ENCODE peak calls at places on chromosome 2, in seven cellular contexts. M is heart right ventricle, A is GM23338, G is fibroblast of pulmonary artery, V is fibroblast of villous mesenchyme, T is mesendoderm, I is GM12865. F is an unnamed sample.

GRCh38 chr2:38174646-38175096 is 98.7 kb upstream of the CYP1B1 start:
- DNase-seq in I (no peak), T (peak; percentile 21), G (peak; percentile 95), A (no peak), V (peak; percentile 93), M (no peak), F (no peak)

GRCh38 chr2:101796825-101797600 is 99.5 kb downstream of the MAP4K4 start:
- DNase-seq in M (no peak), I (no peak), V (no peak), T (no peak), G (no peak), A (no peak), F (no peak)

GRCh38 chr2:99648115-99648850 is 158.5 kb upstream of the REV1 start:
- DNase-seq in T (no peak), G (no peak), V (peak; percentile 43), I (no peak), A (peak; percentile 4), M (peak; percentile 30), F (no peak)

GRCh38 chr2:195343942-195344530 is 313.0 kb upstream of the SLC39A10 start:
- DNase-seq in A (no peak), G (peak; percentile 14), T (no peak), V (no peak), M (no peak), I (peak; percentile 6), F (no peak)

GRCh38 chr2:99804969-99805368 is 315.2 kb upstream of the REV1 start:
- DNase-seq in T (no peak), M (no peak), V (no peak), A (no peak), I (no peak), G (no peak), F (no peak)

GRCh38 chr2:24024018-24024417 is 14.1 kb downstream of the MFSD2B start:
- DNase-seq in M (no peak), A (peak; percentile 44), V (peak; percentile 35), I (no peak), G (peak; percentile 49), T (peak; percentile 45), F (no peak)

GRCh38 chr2:85852979-85853498 is 35.8 kb downstream of the ST3GAL5 start:
- DNase-seq in M (peak; percentile 33), V (peak; percentile 66), T (no peak), I (peak; percentile 87), G (no peak), A (no peak), F (peak; percentile 87)

GRCh38 chr2:238260879-238261278 is 21.0 kb upstream of the HES6 start:
- DNase-seq in M (no peak), A (no peak), T (no peak), I (no peak), G (no peak), V (no peak), F (no peak)

GRCh38 chr2:226256709-226257401 is 542.8 kb downstream of the IRS1 start:
- DNase-seq in V (no peak), A (no peak), T (no peak), G (peak; percentile 14), I (no peak), M (no peak), F (no peak)

GRCh38 chr2:42545714-42546390 is 22.6 kb upstream of the MTA3 start:
- DNase-seq in T (peak; percentile 69), V (no peak), G (no peak), I (no peak), M (no peak), A (peak; percentile 89), F (no peak)

GRCh38 chr2:42550870-42551269 is 17.6 kb upstream of the MTA3 start:
- DNase-seq in T (no peak), A (no peak), G (no peak), V (no peak), I (no peak), M (no peak), F (no peak)

GRCh38 chr2:42547014-42547413 is 21.4 kb upstream of the MTA3 start:
- DNase-seq in A (no peak), G (no peak), T (no peak), I (peak; percentile 10), M (no peak), V (no peak), F (no peak)

GRCh38 chr2:42545023-42545713 is 23.3 kb upstream of the MTA3 start:
- DNase-seq in I (no peak), A (peak; percentile 57), V (no peak), M (no peak), T (peak; percentile 34), G (no peak), F (no peak)

GRCh38 chr2:42547446-42548295 is 20.8 kb upstream of the MTA3 start:
- DNase-seq in T (no peak), I (no peak), A (no peak), G (no peak), V (no peak), M (no peak), F (no peak)
- H3K4me3 ChIP-seq in T (no peak overlapping the region), I (no peak overlapping the region), A (no peak overlapping the region), G (no peak overlapping the region), V (no peak overlapping the region), M (no peak overlapping the region), F (no peak overlapping the region)

DNA sequence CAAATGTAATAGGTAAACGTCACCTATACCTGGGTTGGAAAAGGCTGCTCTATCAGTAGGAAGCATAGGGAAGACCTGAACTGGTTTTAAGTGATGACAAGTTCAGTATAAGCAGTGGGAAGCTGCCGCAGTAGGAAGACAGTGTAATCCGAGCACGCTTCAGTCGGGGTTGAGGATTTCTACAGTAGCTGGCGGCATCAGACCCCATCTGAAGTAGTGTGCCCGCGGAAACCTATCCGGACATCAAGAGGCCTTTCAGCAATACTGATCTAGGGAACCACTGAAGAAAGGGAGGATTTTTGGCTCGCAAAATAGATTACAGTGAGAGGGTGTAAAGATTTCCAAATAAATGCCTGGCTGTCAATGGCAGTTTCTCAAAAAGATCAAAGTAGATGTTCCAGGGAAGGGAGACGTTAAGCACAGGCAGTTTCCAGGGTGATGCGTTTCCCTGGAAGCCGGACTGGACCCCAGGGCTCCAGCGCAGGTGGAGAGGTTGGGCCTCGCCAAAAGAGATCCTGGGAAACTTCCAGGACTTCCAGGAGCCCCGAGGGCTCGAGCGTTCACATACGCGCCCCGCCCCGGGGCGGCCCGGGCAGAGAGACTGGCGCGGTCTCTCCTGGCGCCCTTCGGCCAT is 5.3 kb downstream of the LOXL3 start:
- DNase-seq in G (no peak), M (no peak), T (no peak), A (peak; percentile 51), I (no peak), V (no peak), F (no peak)
- H3K4me3 ChIP-seq in G (peak overlapping the region; percentile 58), M (peak overlapping the region; percentile 68), T (no peak overlapping the region), A (peak overlapping the region; percentile 84), I (peak overlapping the region; percentile 98), V (peak overlapping the region; percentile 64), F (no peak overlapping the region)

DNA sequence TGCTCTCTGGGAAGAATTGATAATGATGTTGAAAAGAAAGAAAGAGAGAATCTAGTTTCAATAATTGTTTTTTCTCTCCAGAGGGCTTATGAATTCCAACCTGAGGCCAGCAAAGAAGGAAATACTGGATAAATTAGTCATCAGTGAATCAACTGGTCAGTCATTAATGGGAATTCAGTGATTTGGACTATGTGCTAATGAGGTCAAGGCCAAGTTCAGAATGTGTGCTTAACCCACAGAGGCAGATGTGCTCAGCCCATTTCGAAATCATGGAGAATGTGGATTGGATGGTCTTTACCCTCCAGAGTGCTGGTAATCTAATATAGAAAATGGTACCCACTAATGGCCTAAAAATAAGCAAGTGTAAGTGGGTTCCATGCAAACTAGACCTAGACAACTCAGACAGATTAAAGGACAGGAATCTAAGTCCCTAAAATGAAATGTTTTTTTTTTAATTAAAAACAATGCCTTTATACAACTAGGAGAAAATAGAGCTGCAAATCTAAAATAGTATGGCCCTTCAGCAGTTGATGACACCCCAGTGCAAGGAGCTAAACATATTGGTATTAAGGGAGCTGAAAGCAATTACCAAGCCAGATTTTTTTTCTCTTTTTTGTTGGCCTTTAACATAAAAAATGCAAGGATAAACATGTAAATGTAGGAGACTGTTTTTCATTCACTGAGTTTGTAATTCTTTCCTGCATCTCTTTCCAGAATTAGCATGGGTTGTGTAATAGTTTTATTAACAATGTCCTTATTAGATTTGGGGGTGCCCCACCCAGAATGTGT is 296.9 kb downstream of the SATB2 start:
- DNase-seq in G (peak; percentile 50), V (peak; percentile 82), M (no peak), T (no peak), I (no peak), A (no peak), F (no peak)
- H3K4me3 ChIP-seq in G (no peak overlapping the region), V (no peak overlapping the region), M (no peak overlapping the region), T (no peak overlapping the region), I (no peak overlapping the region), A (no peak overlapping the region), F (no peak overlapping the region)

DNA sequence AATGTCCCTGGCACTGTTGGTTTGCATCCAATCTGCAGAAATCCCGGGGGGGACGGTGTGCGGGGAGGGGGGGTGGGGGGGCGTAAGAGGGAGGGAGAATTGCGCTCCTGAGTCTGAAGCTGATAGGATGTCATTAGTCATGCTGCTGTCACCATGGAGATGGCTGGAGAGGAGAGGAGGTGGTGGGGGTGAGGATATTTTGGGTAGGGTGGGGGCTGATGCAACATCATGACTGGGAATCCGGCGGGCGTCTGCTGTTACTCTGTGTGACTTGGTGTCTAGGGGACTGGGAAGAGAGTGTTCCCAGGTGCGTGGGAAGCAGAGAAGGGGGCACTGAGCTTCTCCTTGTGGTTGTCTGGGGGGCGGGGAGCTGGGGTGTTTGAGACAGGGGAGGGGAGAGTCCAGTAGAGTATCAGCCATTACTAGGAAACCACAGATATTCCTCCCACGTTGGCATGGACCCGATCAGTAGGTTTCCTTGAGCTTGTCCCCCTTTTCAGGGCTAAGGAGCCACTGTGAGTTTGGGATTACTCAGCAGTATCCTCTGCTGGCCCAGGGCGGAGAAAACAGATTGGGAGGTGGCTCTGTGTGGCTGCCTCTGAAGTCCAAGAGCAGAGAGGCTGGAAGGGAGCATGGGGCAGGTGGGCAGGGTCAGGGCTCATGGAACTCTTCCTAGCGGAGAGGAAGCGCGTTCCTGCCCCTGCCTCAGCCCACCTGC is 18.9 kb downstream of the TET3 start:
- DNase-seq in M (peak; percentile 58), A (peak; percentile 30), G (peak; percentile 70), I (no peak), V (peak; percentile 70), T (peak; percentile 76), F (no peak)
- H3K4me3 ChIP-seq in M (peak overlapping the region; percentile 82), A (peak overlapping the region; percentile 93), G (peak overlapping the region; percentile 61), I (no peak overlapping the region), V (peak overlapping the region; percentile 82), T (no peak overlapping the region), F (no peak overlapping the region)

GRCh38 chr2:15889800-15890498 is 50.4 kb upstream of the MYCN start:
- DNase-seq in A (no peak), M (peak; percentile 23), I (peak; percentile 46), V (no peak), G (no peak), T (no peak), F (no peak)
- H3K4me3 ChIP-seq in A (no peak overlapping the region), M (no peak overlapping the region), I (no peak overlapping the region), V (no peak overlapping the region), G (no peak overlapping the region), T (no peak overlapping the region), F (no peak overlapping the region)

GRCh38 chr2:42102606-42103450 is 55.0 kb downstream of the PKDCC start:
- DNase-seq in I (peak; percentile 71), G (no peak), V (peak; percentile 58), M (peak; percentile 78), T (peak; percentile 99), A (peak; percentile 98), F (no peak)
- H3K4me3 ChIP-seq in I (peak overlapping the region; percentile 76), G (no peak overlapping the region), V (peak overlapping the region; percentile 14), M (peak overlapping the region; percentile 49), T (no peak overlapping the region), A (peak overlapping the region; percentile 56), F (peak overlapping the region; percentile 62)

DNA sequence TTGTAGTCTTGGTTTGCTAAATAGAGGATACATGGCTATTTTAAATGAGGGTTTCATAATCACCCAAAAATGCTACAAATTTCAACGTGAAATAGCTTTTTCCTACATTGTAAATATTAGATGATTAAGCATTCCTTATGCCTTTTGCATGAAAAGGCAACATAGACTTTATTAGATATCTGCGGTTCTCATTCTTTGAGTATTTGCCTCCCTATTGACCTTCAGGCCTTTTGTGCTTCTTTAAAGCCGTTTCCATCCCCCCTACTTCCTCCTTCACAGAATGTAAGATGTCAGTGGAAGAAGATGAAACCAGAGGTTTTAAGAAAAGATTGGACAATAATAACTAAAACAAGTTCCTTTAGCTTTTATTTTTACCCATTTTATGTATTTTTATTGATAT is 144.1 kb downstream of the UBE2E3 start:
- DNase-seq in M (no peak), G (peak; percentile 71), A (peak; percentile 11), T (no peak), I (no peak), V (peak; percentile 84), F (peak; percentile 48)
- H3K4me3 ChIP-seq in M (no peak overlapping the region), G (no peak overlapping the region), A (no peak overlapping the region), T (no peak overlapping the region), I (peak overlapping the region; percentile 35), V (no peak overlapping the region), F (peak overlapping the region; percentile 72)